ENCODE peak calls at places on chromosomes 6 and 20, in four cellular contexts. F is GM12878, K is A549, O is K562. V is an unnamed sample.

GRCh38 chr20:13009682-13010406 is 1.1 kb downstream of the SPTLC3 start:
- DNase-seq in F (peak; percentile 77), K (no peak), O (no peak), V (peak; percentile 63)

GRCh38 chr6:140985679-140986275 is 1146.9 kb upstream of the GJE1 start:
- DNase-seq in F (no peak), K (no peak), O (no peak), V (no peak)

GRCh38 chr6:53306819-53307347 is 41.9 kb downstream of the ELOVL5 start:
- DNase-seq in F (peak; percentile 79), K (peak; percentile 14), O (no peak), V (peak; percentile 89)

GRCh38 chr6:167682125-167682524 is 144.6 kb upstream of the AFDN start:
- DNase-seq in F (no peak), K (no peak), O (no peak), V (no peak)

GRCh38 chr6:156963712-156964700 is 186.8 kb downstream of the ARID1B start:
- DNase-seq in F (peak; percentile 30), K (peak; percentile 33), O (no peak), V (peak; percentile 28)

GRCh38 chr6:52098649-52099184 is 11.3 kb upstream of the PKHD1 start:
- DNase-seq in F (no peak), K (no peak), O (no peak), V (no peak)

GRCh38 chr6:4948781-4949450 is 54.9 kb downstream of the RPP40 start:
- DNase-seq in F (no peak), K (no peak), O (no peak), V (no peak)

GRCh38 chr6:125277838-125278237 is 23.9 kb downstream of the HDDC2 start:
- DNase-seq in F (no peak), K (no peak), O (no peak), V (no peak)

GRCh38 chr6:88512951-88513350 is 346.8 kb upstream of the CNR1 start:
- DNase-seq in F (no peak), K (no peak), O (no peak), V (no peak)

GRCh38 chr6:90068835-90069478 is 174.7 kb downstream of the GJA10 start:
- DNase-seq in F (no peak), K (no peak), O (no peak), V (no peak)

GRCh38 chr6:26125015-26125690 is 37.9 kb downstream of the HFE start:
- DNase-seq in F (no peak), K (peak; percentile 12), O (no peak), V (no peak)

GRCh38 chr6:167762259-167762962 is 64.3 kb upstream of the AFDN start:
- DNase-seq in F (no peak), K (no peak), O (no peak), V (peak; percentile 99)

GRCh38 chr6:138695193-138695592 is 78.4 kb upstream of the CCDC28A start:
- DNase-seq in F (no peak), K (no peak), O (no peak), V (no peak)

GRCh38 chr6:47438481-47439347 is 38.9 kb upstream of the CD2AP start:
- DNase-seq in F (peak; percentile 51), K (no peak), O (no peak), V (no peak)

GRCh38 chr20:62010551-62011402 is 54.9 kb downstream of the TAF4 start:
- DNase-seq in F (peak; percentile 7), K (peak; percentile 51), O (peak; percentile 51), V (peak; percentile 64)

GRCh38 chr6:27157461-27158315 is 89.8 kb upstream of the PRSS16 start:
- DNase-seq in F (peak; percentile 66), K (peak; percentile 87), O (peak; percentile 67), V (peak; percentile 47)

GRCh38 chr6:82924799-82925535 is 140.7 kb downstream of the UBE3D start:
- DNase-seq in F (no peak), K (no peak), O (no peak), V (no peak)

GRCh38 chr20:15241696-15242095 is 904.3 kb upstream of the FLRT3 start:
- DNase-seq in F (no peak), K (no peak), O (no peak), V (no peak)

GRCh38 chr6:112428477-112428876 is 81.3 kb downstream of the RFPL4B start:
- DNase-seq in F (no peak), K (no peak), O (no peak), V (no peak)

GRCh38 chr6:47294990-47295389 is 14.7 kb downstream of the TNFRSF21 start:
- DNase-seq in F (no peak), K (no peak), O (no peak), V (no peak)

GRCh38 chr20:25399038-25399430 is 8.4 kb upstream of the ABHD12 start:
- DNase-seq in F (no peak), K (peak; percentile 81), O (peak; percentile 21), V (peak; percentile 91)

GRCh38 chr6:2097464-2097863 is 147.9 kb downstream of the GMDS start:
- DNase-seq in F (no peak), K (no peak), O (no peak), V (no peak)

GRCh38 chr6:131924881-131925474 is 26.2 kb downstream of the CCN2 start:
- DNase-seq in F (no peak), K (peak; percentile 44), O (no peak), V (peak; percentile 77)

GRCh38 chr6:147961473-147962141 is 381.0 kb upstream of the SASH1 start:
- DNase-seq in F (no peak), K (no peak), O (no peak), V (no peak)

GRCh38 chr20:46767127-46767761 is 57.8 kb downstream of the SLC2A10 start:
- DNase-seq in F (no peak), K (peak; percentile 61), O (peak; percentile 77), V (peak; percentile 63)

GRCh38 chr6:157483770-157484169 is 102.8 kb downstream of the ZDHHC14 start:
- DNase-seq in F (no peak), K (no peak), O (no peak), V (no peak)

GRCh38 chr6:137233561-137234504 is 14.6 kb upstream of the IFNGR1 start:
- DNase-seq in F (no peak), K (peak; percentile 83), O (no peak), V (peak; percentile 58)

GRCh38 chr6:144098993-144099392 is 3.6 kb upstream of the SF3B5 start:
- DNase-seq in F (no peak), K (no peak), O (no peak), V (no peak)

GRCh38 chr20:35264755-35265154 is 13.2 kb downstream of the MMP24OS start:
- DNase-seq in F (no peak), K (peak; percentile 88), O (no peak), V (peak; percentile 74)

GRCh38 chr6:169145991-169146501 is 107.6 kb downstream of the THBS2 start:
- DNase-seq in F (no peak), K (no peak), O (no peak), V (no peak)

GRCh38 chr20:43863330-43863729 is 51.3 kb upstream of the TOX2 start:
- DNase-seq in F (no peak), K (no peak), O (no peak), V (no peak)

GRCh38 chr20:54680872-54681297 is 205.5 kb downstream of the DOK5 start:
- DNase-seq in F (no peak), K (peak; percentile 51), O (peak; percentile 11), V (peak; percentile 65)

GRCh38 chr20:14696937-14697336 is 359.5 kb upstream of the FLRT3 start:
- DNase-seq in F (no peak), K (no peak), O (no peak), V (no peak)

GRCh38 chr20:20492521-20493334 is 124.8 kb downstream of the INSM1 start:
- DNase-seq in F (no peak), K (no peak), O (no peak), V (no peak)
- TF ChIP-seq CHD2 in F (no peak), K (no peak), O (no peak), V (no peak)

GRCh38 chr20:19885981-19886665 is 128.1 kb downstream of the RIN2 start:
- DNase-seq in F (no peak), K (peak; percentile 84), O (no peak), V (peak; percentile 73)
- TF ChIP-seq CHD4 in F (no peak), K (no peak), O (no peak), V (no peak)

GRCh38 chr6:56938634-56939294 is 16.1 kb upstream of the BEND6 start:
- DNase-seq in F (no peak), K (peak; percentile 88), O (no peak), V (peak; percentile 13)
- TF ChIP-seq CHD2 in F (no peak), K (no peak), O (no peak), V (no peak)

GRCh38 chr6:45500924-45501816 is 123.4 kb upstream of the SUPT3H start:
- DNase-seq in F (no peak), K (peak; percentile 61), O (peak; percentile 68), V (peak; percentile 71)
- TF ChIP-seq CHD4 in F (no peak), K (no peak), O (no peak), V (no peak)

DNA sequence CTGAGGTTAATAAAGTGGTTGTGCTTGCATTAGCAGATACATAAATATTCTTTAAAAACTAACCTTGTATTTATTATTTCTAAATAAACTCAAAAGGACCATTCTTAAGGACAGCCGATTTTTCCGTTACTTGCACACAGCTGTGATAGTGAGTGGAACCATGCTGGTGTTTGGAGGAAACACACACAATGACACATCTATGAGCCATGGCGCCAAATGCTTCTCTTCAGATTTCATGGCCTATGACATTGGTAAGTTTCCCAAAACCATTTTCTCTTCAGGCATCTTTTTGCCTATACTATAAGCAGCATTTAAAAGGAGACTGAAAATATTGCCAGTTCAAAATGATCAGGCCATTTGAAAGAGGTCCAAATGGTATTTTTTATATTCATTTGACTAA is 92.3 kb downstream of the ATRN start:
- DNase-seq in F (no peak), K (no peak), O (no peak), V (no peak)
- TF ChIP-seq CHD2 in F (no peak), K (no peak), O (no peak), V (no peak)

GRCh38 chr6:75602164-75602896 is 650 bp downstream of the SENP6 start:
- DNase-seq in F (no peak), K (peak; percentile 68), O (peak; percentile 26), V (no peak)
- TF ChIP-seq CHD4 in F (no peak), K (no peak), O (no peak), V (no peak)

V was measured in HepG2.